ENCODE peak calls at places on chromosome 5, in four cellular contexts. One of them, this sample, is unnamed.

GRCh38 chr5:41856644-41857491 is 13.4 kb downstream of the OXCT1 start:
- DNase-seq in GM06990: peak; percentile 22
- DNase-seq in esophagus squamous epithelium: no peak
- DNase-seq in left ventricle myocardium inferior: no peak
- DNase-seq in this sample: peak; percentile 54

GRCh38 chr5:96785271-96785670 is 22.5 kb downstream of the ERAP1 start:
- DNase-seq in GM06990: no peak
- DNase-seq in esophagus squamous epithelium: no peak
- DNase-seq in left ventricle myocardium inferior: no peak
- DNase-seq in this sample: no peak

GRCh38 chr5:55484531-55484930 is 50.2 kb downstream of the PLPP1 start:
- DNase-seq in GM06990: no peak
- DNase-seq in esophagus squamous epithelium: no peak
- DNase-seq in left ventricle myocardium inferior: no peak
- DNase-seq in this sample: no peak

GRCh38 chr5:74380193-74380592 is 260.3 kb downstream of the ENC1 start:
- DNase-seq in GM06990: no peak
- DNase-seq in esophagus squamous epithelium: no peak
- DNase-seq in left ventricle myocardium inferior: no peak
- DNase-seq in this sample: peak; percentile 32

GRCh38 chr5:136232316-136232715 is 39.4 kb upstream of the SMIM32 start:
- DNase-seq in GM06990: peak; percentile 20
- DNase-seq in esophagus squamous epithelium: no peak
- DNase-seq in left ventricle myocardium inferior: no peak
- DNase-seq in this sample: no peak

GRCh38 chr5:33843579-33843978 is 48.2 kb downstream of the ADAMTS12 start:
- DNase-seq in GM06990: no peak
- DNase-seq in esophagus squamous epithelium: no peak
- DNase-seq in left ventricle myocardium inferior: no peak
- DNase-seq in this sample: no peak

GRCh38 chr5:51810592-51810991 is 427.3 kb downstream of the ISL1 start:
- DNase-seq in GM06990: no peak
- DNase-seq in esophagus squamous epithelium: no peak
- DNase-seq in left ventricle myocardium inferior: no peak
- DNase-seq in this sample: peak; percentile 84

GRCh38 chr5:98927242-98927987 is 1.4 kb downstream of the CHD1 start:
- DNase-seq in GM06990: peak; percentile 31
- DNase-seq in esophagus squamous epithelium: no peak
- DNase-seq in left ventricle myocardium inferior: peak; percentile 22
- DNase-seq in this sample: no peak

GRCh38 chr5:111829701-111830100 is 72.7 kb upstream of the NREP start:
- DNase-seq in GM06990: no peak
- DNase-seq in esophagus squamous epithelium: no peak
- DNase-seq in left ventricle myocardium inferior: no peak
- DNase-seq in this sample: no peak

GRCh38 chr5:167877924-167878323 is 413.5 kb upstream of the WWC1 start:
- DNase-seq in GM06990: no peak
- DNase-seq in esophagus squamous epithelium: no peak
- DNase-seq in left ventricle myocardium inferior: no peak
- DNase-seq in this sample: no peak

GRCh38 chr5:10704949-10705621 is 55.9 kb downstream of the DAP start:
- DNase-seq in GM06990: no peak
- DNase-seq in esophagus squamous epithelium: no peak
- DNase-seq in left ventricle myocardium inferior: no peak
- DNase-seq in this sample: no peak

GRCh38 chr5:59506285-59506877 is 387.1 kb downstream of the PDE4D start:
- DNase-seq in GM06990: no peak
- DNase-seq in esophagus squamous epithelium: no peak
- DNase-seq in left ventricle myocardium inferior: no peak
- DNase-seq in this sample: peak; percentile 28

GRCh38 chr5:87944553-87945320 is 323.9 kb downstream of the TMEM161B start:
- DNase-seq in GM06990: no peak
- DNase-seq in esophagus squamous epithelium: no peak
- DNase-seq in left ventricle myocardium inferior: peak; percentile 34
- DNase-seq in this sample: no peak

GRCh38 chr5:14257995-14258403 is 114.9 kb downstream of the TRIO start:
- DNase-seq in GM06990: peak; percentile 62
- DNase-seq in esophagus squamous epithelium: no peak
- DNase-seq in left ventricle myocardium inferior: no peak
- DNase-seq in this sample: no peak

GRCh38 chr5:139744471-139745120 is 51.0 kb upstream of the PSD2 start:
- DNase-seq in GM06990: no peak
- DNase-seq in esophagus squamous epithelium: no peak
- DNase-seq in left ventricle myocardium inferior: no peak
- DNase-seq in this sample: no peak

GRCh38 chr5:150211156-150212030 is 21.5 kb downstream of the SLC6A7 start:
- DNase-seq in GM06990: no peak
- DNase-seq in esophagus squamous epithelium: no peak
- DNase-seq in left ventricle myocardium inferior: no peak
- DNase-seq in this sample: no peak

GRCh38 chr5:33105521-33105941 is 335.2 kb upstream of the TARS1 start:
- DNase-seq in GM06990: no peak
- DNase-seq in esophagus squamous epithelium: no peak
- DNase-seq in left ventricle myocardium inferior: no peak
- DNase-seq in this sample: no peak

GRCh38 chr5:8059337-8059736 is 190.4 kb downstream of the MTRR start:
- DNase-seq in GM06990: no peak
- DNase-seq in esophagus squamous epithelium: no peak
- DNase-seq in left ventricle myocardium inferior: no peak
- DNase-seq in this sample: no peak

GRCh38 chr5:83991566-83992224 is 271.0 kb upstream of the HAPLN1 start:
- DNase-seq in GM06990: no peak
- DNase-seq in esophagus squamous epithelium: no peak
- DNase-seq in left ventricle myocardium inferior: no peak
- DNase-seq in this sample: no peak

GRCh38 chr5:5979362-5979760 is 399.0 kb downstream of the MED10 start:
- DNase-seq in GM06990: no peak
- DNase-seq in esophagus squamous epithelium: no peak
- DNase-seq in left ventricle myocardium inferior: no peak
- DNase-seq in this sample: no peak

GRCh38 chr5:133357758-133358157 is 254.6 kb downstream of the FSTL4 start:
- DNase-seq in GM06990: no peak
- DNase-seq in esophagus squamous epithelium: no peak
- DNase-seq in left ventricle myocardium inferior: no peak
- DNase-seq in this sample: no peak

GRCh38 chr5:129243058-129243457 is 148.5 kb downstream of the ISOC1 start:
- DNase-seq in GM06990: no peak
- DNase-seq in esophagus squamous epithelium: no peak
- DNase-seq in left ventricle myocardium inferior: no peak
- DNase-seq in this sample: no peak

GRCh38 chr5:31898246-31898645 is 259.3 kb downstream of the PDZD2 start:
- DNase-seq in GM06990: no peak
- DNase-seq in esophagus squamous epithelium: no peak
- DNase-seq in left ventricle myocardium inferior: no peak
- DNase-seq in this sample: no peak

GRCh38 chr5:875931-876330 is 16.7 kb downstream of the BRD9 start:
- DNase-seq in GM06990: no peak
- DNase-seq in esophagus squamous epithelium: no peak
- DNase-seq in left ventricle myocardium inferior: no peak
- DNase-seq in this sample: no peak

GRCh38 chr5:125576823-125577222 is 830.4 kb upstream of the ZNF608 start:
- DNase-seq in GM06990: no peak
- DNase-seq in esophagus squamous epithelium: no peak
- DNase-seq in left ventricle myocardium inferior: no peak
- DNase-seq in this sample: peak; percentile 17

GRCh38 chr5:175444905-175445456 is 999 bp upstream of the DRD1 start:
- DNase-seq in GM06990: no peak
- DNase-seq in esophagus squamous epithelium: no peak
- DNase-seq in left ventricle myocardium inferior: no peak
- DNase-seq in this sample: no peak
- H3K4me3 ChIP-seq in GM06990: no peak overlapping the region
- H3K4me3 ChIP-seq in esophagus squamous epithelium: peak overlapping the region; percentile 44
- H3K4me3 ChIP-seq in left ventricle myocardium inferior: peak overlapping the region; percentile 42
- H3K4me3 ChIP-seq in this sample: no peak overlapping the region

DNA sequence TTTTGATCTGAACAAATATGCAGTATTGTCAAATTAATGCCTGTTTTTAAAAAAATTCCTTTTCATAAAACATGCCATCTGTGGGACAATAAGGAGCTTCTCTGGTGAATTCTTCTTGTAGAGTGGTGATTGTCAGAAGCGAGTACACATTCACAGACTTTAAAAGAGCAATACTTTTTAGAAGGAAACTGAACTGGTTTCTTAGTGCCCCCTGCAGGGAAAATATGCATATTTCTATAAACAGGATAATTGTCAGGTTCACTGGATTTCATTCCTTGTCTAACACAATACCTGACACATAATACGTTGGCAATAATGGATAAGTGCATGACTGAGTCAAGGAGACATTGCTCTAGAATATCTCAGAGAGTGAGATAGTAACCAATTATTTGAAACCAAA is 133.7 kb downstream of the KIF4B start:
- DNase-seq in GM06990: no peak
- DNase-seq in esophagus squamous epithelium: no peak
- DNase-seq in left ventricle myocardium inferior: no peak
- DNase-seq in this sample: no peak
- TF ChIP-seq CTCF in GM06990: peak; percentile 35
- TF ChIP-seq CTCF in esophagus squamous epithelium: no peak
- TF ChIP-seq CTCF in left ventricle myocardium inferior: no peak
- TF ChIP-seq CTCF in this sample: peak; percentile 49

GRCh38 chr5:127409923-127410675 is 107.3 kb upstream of the PRRC1 start:
- DNase-seq in GM06990: no peak
- DNase-seq in esophagus squamous epithelium: no peak
- DNase-seq in left ventricle myocardium inferior: no peak
- DNase-seq in this sample: no peak
- H3K4me3 ChIP-seq in GM06990: no peak overlapping the region
- H3K4me3 ChIP-seq in esophagus squamous epithelium: no peak overlapping the region
- H3K4me3 ChIP-seq in left ventricle myocardium inferior: peak overlapping the region; percentile 7
- H3K4me3 ChIP-seq in this sample: no peak overlapping the region

DNA sequence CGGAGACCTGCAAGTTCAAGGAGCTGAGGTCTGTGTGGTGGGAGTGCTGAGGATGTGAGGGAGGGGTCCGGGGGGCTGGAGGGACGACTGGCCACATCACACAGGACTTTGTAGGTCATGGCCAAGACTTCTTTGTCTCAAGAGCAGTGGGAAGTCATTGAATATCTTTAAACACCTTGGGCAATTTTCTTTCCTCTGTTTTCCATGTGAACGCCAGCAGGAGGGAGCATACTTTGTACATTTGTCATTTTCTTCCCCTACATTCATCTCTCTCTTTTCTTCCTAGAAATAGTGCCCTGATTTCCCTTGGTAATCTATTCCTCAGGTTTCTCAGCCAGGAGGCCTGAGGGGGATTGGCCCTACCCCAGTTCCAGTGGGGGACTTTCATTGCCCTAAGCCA is 153.7 kb upstream of the MSX2 start:
- DNase-seq in GM06990: no peak
- DNase-seq in esophagus squamous epithelium: no peak
- DNase-seq in left ventricle myocardium inferior: no peak
- DNase-seq in this sample: no peak
- TF ChIP-seq CTCF in GM06990: no peak
- TF ChIP-seq CTCF in esophagus squamous epithelium: no peak
- TF ChIP-seq CTCF in left ventricle myocardium inferior: no peak
- TF ChIP-seq CTCF in this sample: no peak

GRCh38 chr5:62475072-62475471 is 62.5 kb downstream of the IPO11 start:
- DNase-seq in GM06990: no peak
- DNase-seq in esophagus squamous epithelium: no peak
- DNase-seq in left ventricle myocardium inferior: no peak
- DNase-seq in this sample: no peak

GRCh38 chr5:62477801-62478200 is 65.2 kb downstream of the IPO11 start:
- DNase-seq in GM06990: no peak
- DNase-seq in esophagus squamous epithelium: no peak
- DNase-seq in left ventricle myocardium inferior: no peak
- DNase-seq in this sample: no peak

GRCh38 chr5:62473209-62473608 is 60.6 kb downstream of the IPO11 start:
- DNase-seq in GM06990: no peak
- DNase-seq in esophagus squamous epithelium: no peak
- DNase-seq in left ventricle myocardium inferior: no peak
- DNase-seq in this sample: no peak
- H3K4me3 ChIP-seq in GM06990: no peak overlapping the region
- H3K4me3 ChIP-seq in esophagus squamous epithelium: no peak overlapping the region
- H3K4me3 ChIP-seq in left ventricle myocardium inferior: no peak overlapping the region
- H3K4me3 ChIP-seq in this sample: no peak overlapping the region

This sample was measured in LNCaP clone FGC.